ENCODE peak calls at places on chromosomes 4 and X, in four cellular contexts. One of them, this sample, is unnamed.

GRCh38 chr4:53863163-53863562 is 201.2 kb downstream of the CHIC2 start:
- DNase-seq in NCI-H460: no peak
- DNase-seq in AG09309: no peak
- DNase-seq in GM23248: peak; percentile 19
- DNase-seq in this sample: no peak

GRCh38 chr4:149017022-149017734 is 575.0 kb upstream of the NR3C2 start:
- DNase-seq in NCI-H460: no peak
- DNase-seq in AG09309: no peak
- DNase-seq in GM23248: no peak
- DNase-seq in this sample: no peak

GRCh38 chr4:150501019-150501727 is 80.8 kb upstream of the MAB21L2 start:
- DNase-seq in NCI-H460: peak; percentile 17
- DNase-seq in AG09309: peak; percentile 64
- DNase-seq in GM23248: peak; percentile 79
- DNase-seq in this sample: no peak

GRCh38 chrX:20595928-20596550 is 329.3 kb upstream of the RPS6KA3 start:
- DNase-seq in NCI-H460: no peak
- DNase-seq in AG09309: no peak
- DNase-seq in GM23248: peak; percentile 70
- DNase-seq in this sample: no peak

GRCh38 chr4:3699678-3700077 is 66.5 kb upstream of the ADRA2C start:
- DNase-seq in NCI-H460: no peak
- DNase-seq in AG09309: no peak
- DNase-seq in GM23248: no peak
- DNase-seq in this sample: peak; percentile 75

GRCh38 chr4:15868816-15869413 is 69.6 kb downstream of the FGFBP1 start:
- DNase-seq in NCI-H460: no peak
- DNase-seq in AG09309: no peak
- DNase-seq in GM23248: no peak
- DNase-seq in this sample: no peak

GRCh38 chrX:102712967-102713677 is 874 bp downstream of the GPRASP2 start:
- DNase-seq in NCI-H460: peak; percentile 57
- DNase-seq in AG09309: no peak
- DNase-seq in GM23248: peak; percentile 71
- DNase-seq in this sample: no peak

GRCh38 chr4:22190855-22191254 is 242.3 kb upstream of the KCNIP4 start:
- DNase-seq in NCI-H460: no peak
- DNase-seq in AG09309: peak; percentile 42
- DNase-seq in GM23248: peak; percentile 83
- DNase-seq in this sample: no peak

GRCh38 chr4:123877561-123877960 is 481.0 kb downstream of the SPRY1 start:
- DNase-seq in NCI-H460: no peak
- DNase-seq in AG09309: no peak
- DNase-seq in GM23248: no peak
- DNase-seq in this sample: no peak

GRCh38 chrX:108439961-108440696 is 491 bp downstream of the COL4A5 start:
- DNase-seq in NCI-H460: no peak
- DNase-seq in AG09309: no peak
- DNase-seq in GM23248: peak; percentile 55
- DNase-seq in this sample: no peak

GRCh38 chrX:78527263-78527662 is 131.9 kb downstream of the RTL3 start:
- DNase-seq in NCI-H460: no peak
- DNase-seq in AG09309: no peak
- DNase-seq in GM23248: peak; percentile 80
- DNase-seq in this sample: no peak

GRCh38 chr4:128288689-128289106 is 1.1 kb upstream of the PGRMC2 start:
- DNase-seq in NCI-H460: peak; percentile 15
- DNase-seq in AG09309: no peak
- DNase-seq in GM23248: no peak
- DNase-seq in this sample: no peak

GRCh38 chrX:11965436-11965835 is 172.8 kb upstream of the FRMPD4 start:
- DNase-seq in NCI-H460: no peak
- DNase-seq in AG09309: no peak
- DNase-seq in GM23248: no peak
- DNase-seq in this sample: no peak

GRCh38 chr4:54513231-54513630 is 144.5 kb upstream of the KIT start:
- DNase-seq in NCI-H460: no peak
- DNase-seq in AG09309: peak; percentile 74
- DNase-seq in GM23248: peak; percentile 95
- DNase-seq in this sample: no peak

GRCh38 chr4:119057417-119057816 is 78.2 kb upstream of the MYOZ2 start:
- DNase-seq in NCI-H460: no peak
- DNase-seq in AG09309: no peak
- DNase-seq in GM23248: no peak
- DNase-seq in this sample: no peak

GRCh38 chrX:104833401-104833800 is 267.4 kb downstream of the IL1RAPL2 start:
- DNase-seq in NCI-H460: no peak
- DNase-seq in AG09309: no peak
- DNase-seq in GM23248: peak; percentile 7
- DNase-seq in this sample: no peak

GRCh38 chr4:17597517-17597916 is 16.9 kb upstream of the MED28 start:
- DNase-seq in NCI-H460: no peak
- DNase-seq in AG09309: no peak
- DNase-seq in GM23248: peak; percentile 23
- DNase-seq in this sample: no peak

GRCh38 chrX:29858714-29859113 is 356.6 kb upstream of the MAGEB2 start:
- DNase-seq in NCI-H460: no peak
- DNase-seq in AG09309: no peak
- DNase-seq in GM23248: peak; percentile 54
- DNase-seq in this sample: no peak

GRCh38 chr4:88820723-88821368 is 123.2 kb upstream of the NAP1L5 start:
- DNase-seq in NCI-H460: no peak
- DNase-seq in AG09309: no peak
- DNase-seq in GM23248: no peak
- DNase-seq in this sample: no peak

GRCh38 chrX:148658115-148658725 is 157.8 kb downstream of the AFF2 start:
- DNase-seq in NCI-H460: no peak
- DNase-seq in AG09309: no peak
- DNase-seq in GM23248: peak; percentile 38
- DNase-seq in this sample: no peak

GRCh38 chr4:111821342-111821741 is 323.9 kb upstream of the FAM241A start:
- DNase-seq in NCI-H460: no peak
- DNase-seq in AG09309: no peak
- DNase-seq in GM23248: no peak
- DNase-seq in this sample: no peak

GRCh38 chrX:24790166-24790565 is 96.4 kb downstream of the POLA1 start:
- DNase-seq in NCI-H460: no peak
- DNase-seq in AG09309: no peak
- DNase-seq in GM23248: no peak
- DNase-seq in this sample: no peak

GRCh38 chr4:15443770-15444169 is 15.9 kb downstream of the C1QTNF7 start:
- DNase-seq in NCI-H460: no peak
- DNase-seq in AG09309: no peak
- DNase-seq in GM23248: no peak
- DNase-seq in this sample: no peak

GRCh38 chr4:40960926-40961325 is 211.2 kb downstream of the NSUN7 start:
- DNase-seq in NCI-H460: no peak
- DNase-seq in AG09309: no peak
- DNase-seq in GM23248: no peak
- DNase-seq in this sample: no peak

GRCh38 chrX:133495464-133496391 is 80.4 kb upstream of the GPC4 start:
- DNase-seq in NCI-H460: no peak
- DNase-seq in AG09309: peak; percentile 31
- DNase-seq in GM23248: peak; percentile 63
- DNase-seq in this sample: no peak

GRCh38 chr4:123919576-123920098 is 523.0 kb downstream of the SPRY1 start:
- DNase-seq in NCI-H460: no peak
- DNase-seq in AG09309: no peak
- DNase-seq in GM23248: no peak
- DNase-seq in this sample: no peak

GRCh38 chr4:188162698-188163097 is 23.5 kb downstream of the TRIML1 start:
- DNase-seq in NCI-H460: no peak
- DNase-seq in AG09309: no peak
- DNase-seq in GM23248: no peak
- DNase-seq in this sample: peak; percentile 28

GRCh38 chr4:77927991-77928925 is 65.6 kb downstream of the MRPL1 start:
- DNase-seq in NCI-H460: no peak
- DNase-seq in AG09309: no peak
- DNase-seq in GM23248: peak; percentile 33
- DNase-seq in this sample: no peak

GRCh38 chr4:14023036-14023435 is 395.5 kb upstream of the BOD1L1 start:
- DNase-seq in NCI-H460: no peak
- DNase-seq in AG09309: no peak
- DNase-seq in GM23248: peak; percentile 52
- DNase-seq in this sample: no peak

GRCh38 chr4:151862766-151863165 is 102.0 kb upstream of the GATB start:
- DNase-seq in NCI-H460: no peak
- DNase-seq in AG09309: peak; percentile 25
- DNase-seq in GM23248: peak; percentile 71
- DNase-seq in this sample: no peak

GRCh38 chrX:34299451-34299967 is 167.4 kb upstream of the FAM47A start:
- DNase-seq in NCI-H460: no peak
- DNase-seq in AG09309: no peak
- DNase-seq in GM23248: no peak
- DNase-seq in this sample: no peak

GRCh38 chr4:66681962-66682361 is 863.3 kb downstream of the CENPC start:
- DNase-seq in NCI-H460: no peak
- DNase-seq in AG09309: peak; percentile 20
- DNase-seq in GM23248: no peak
- DNase-seq in this sample: no peak

This sample was measured in chondrocyte.